ENCODE peak calls at places on chromosomes 4 and X, in six cellular contexts. H is ovary, N is LoVo, Y is nephron progenitor cell, I is NCI-H774, Z is iPS-NIHi11. C is an unnamed sample.

GRCh38 chrX:152635941-152636340 is 1.8 kb upstream of the GABRQ start:
- DNase-seq in I (peak; percentile 6), N (peak; percentile 38), Z (peak; percentile 29), H (no peak), Y (peak; percentile 49), C (peak; percentile 73)

GRCh38 chr4:134756456-134756855 is 554.9 kb upstream of the PABPC4L start:
- DNase-seq in I (no peak), N (no peak), H (no peak), Y (no peak), Z (no peak), C (no peak)

GRCh38 chr4:10162341-10163000 is 45.9 kb upstream of the WDR1 start:
- DNase-seq in H (no peak), Z (no peak), Y (no peak), I (no peak), N (no peak), C (no peak)

GRCh38 chr4:70895846-70896435 is 6.2 kb upstream of the MOB1B start:
- DNase-seq in Y (no peak), Z (no peak), I (no peak), N (no peak), H (no peak), C (no peak)

GRCh38 chr4:25310066-25310824 is 2.3 kb upstream of the ZCCHC4 start:
- DNase-seq in Z (no peak), H (no peak), I (no peak), Y (no peak), N (no peak), C (no peak)

GRCh38 chr4:125736057-125736456 is 421.3 kb downstream of the FAT4 start:
- DNase-seq in H (no peak), N (no peak), I (no peak), Y (no peak), Z (peak; percentile 12), C (no peak)

GRCh38 chr4:3342182-3342854 is 49.5 kb downstream of the RGS12 start:
- DNase-seq in H (no peak), Y (no peak), N (no peak), Z (no peak), I (no peak), C (no peak)

GRCh38 chr4:142408003-142408441 is 438.1 kb downstream of the INPP4B start:
- DNase-seq in Z (no peak), I (no peak), Y (no peak), N (no peak), H (no peak), C (no peak)

GRCh38 chrX:124087000-124087746 is 125.7 kb downstream of the STAG2 start:
- DNase-seq in N (no peak), I (no peak), Z (no peak), H (no peak), Y (no peak), C (no peak)

GRCh38 chrX:24014388-24015018 is 12.5 kb downstream of the KLHL15 start:
- DNase-seq in H (no peak), I (no peak), Z (no peak), Y (no peak), N (no peak), C (peak; percentile 49)

GRCh38 chr4:189092596-189092995 is 848.1 kb upstream of the FRG1 start:
- DNase-seq in I (no peak), H (no peak), Z (no peak), N (no peak), Y (no peak), C (no peak)

GRCh38 chr4:8123389-8123788 is 35.2 kb downstream of the ABLIM2 start:
- DNase-seq in Z (no peak), H (no peak), N (no peak), Y (peak; percentile 53), I (no peak), C (peak; percentile 63)

GRCh38 chr4:8205749-8206611 is 6.9 kb downstream of the SH3TC1 start:
- DNase-seq in Z (no peak), I (no peak), N (no peak), Y (no peak), H (no peak), C (no peak)

GRCh38 chrX:116281106-116281505 is 110.6 kb downstream of the AGTR2 start:
- DNase-seq in Y (no peak), N (no peak), Z (no peak), I (no peak), H (no peak), C (no peak)

GRCh38 chr4:8310306-8310705 is 40.8 kb downstream of the HTRA3 start:
- DNase-seq in I (no peak), N (no peak), Z (no peak), Y (no peak), H (peak; percentile 34), C (no peak)

GRCh38 chrX:41718481-41719245 is 5.3 kb upstream of the GPR82 start:
- DNase-seq in I (no peak), N (no peak), H (no peak), Z (peak; percentile 20), Y (peak; percentile 21), C (no peak)

GRCh38 chr4:58061967-58062366 is 951.8 kb upstream of the IGFBP7 start:
- DNase-seq in I (no peak), N (no peak), Y (no peak), H (no peak), Z (peak; percentile 21), C (no peak)

GRCh38 chr4:166827653-166828052 is 406.6 kb downstream of the SPOCK3 start:
- DNase-seq in N (no peak), H (no peak), I (no peak), Z (no peak), Y (no peak), C (no peak)

GRCh38 chr4:79042079-79042674 is 102.9 kb upstream of the PAQR3 start:
- DNase-seq in I (peak; percentile 40), Z (peak; percentile 31), Y (no peak), H (no peak), N (peak; percentile 28), C (peak; percentile 59)

GRCh38 chr4:6263541-6264540 is 5.8 kb upstream of the WFS1 start:
- DNase-seq in Y (peak; percentile 43), N (no peak), Z (peak; percentile 51), I (no peak), H (peak; percentile 74), C (peak; percentile 70)

GRCh38 chr4:145176641-145177432 is 3.6 kb downstream of the OTUD4 start:
- DNase-seq in N (no peak), Z (no peak), H (no peak), I (no peak), Y (no peak), C (no peak)

GRCh38 chrX:133972916-133973315 is 12.5 kb downstream of the GPC3 start:
- DNase-seq in I (no peak), H (no peak), Z (no peak), Y (no peak), N (no peak), C (no peak)

GRCh38 chr4:16196482-16197393 is 29.5 kb downstream of the TAPT1 start:
- DNase-seq in Y (peak; percentile 23), I (no peak), N (peak; percentile 75), H (no peak), Z (peak; percentile 44), C (peak; percentile 62)

GRCh38 chr4:145619639-145619996 is 433 bp downstream of the MMAA start:
- DNase-seq in I (no peak), Z (no peak), H (peak; percentile 44), N (peak; percentile 79), Y (no peak), C (peak; percentile 53)

GRCh38 chr4:103091601-103092223 is 7.9 kb downstream of the BDH2 start:
- DNase-seq in N (peak; percentile 59), I (no peak), H (no peak), Y (peak; percentile 15), Z (no peak), C (peak; percentile 74)

GRCh38 chr4:86939123-86939522 is 4.3 kb downstream of the AFF1 start:
- DNase-seq in Y (no peak), I (no peak), N (no peak), Z (no peak), H (no peak), C (no peak)

GRCh38 chr4:186724048-186724860 is 598 bp upstream of the FAT1 start:
- DNase-seq in Y (peak; percentile 62), N (no peak), Z (peak; percentile 59), H (peak; percentile 75), I (no peak), C (peak; percentile 72)

GRCh38 chrX:131841496-131842410 is 181.3 kb upstream of the STK26 start:
- DNase-seq in N (peak; percentile 43), Z (peak; percentile 60), H (no peak), I (peak; percentile 43), Y (peak; percentile 55), C (peak; percentile 75)

GRCh38 chr4:77599378-77599777 is 6.2 kb upstream of the CXCL13 start:
- DNase-seq in Y (peak; percentile 29), H (no peak), N (peak; percentile 44), Z (peak; percentile 59), I (no peak), C (peak; percentile 68)

GRCh38 chr4:25953740-25954139 is 39.7 kb downstream of the SMIM20 start:
- DNase-seq in Y (no peak), Z (no peak), H (no peak), I (no peak), N (peak; percentile 31), C (no peak)

GRCh38 chrX:11908371-11908770 is 150.3 kb downstream of the MSL3 start:
- DNase-seq in H (no peak), Z (peak; percentile 20), I (no peak), Y (no peak), N (peak; percentile 0), C (peak; percentile 50)